ENCODE peak calls at places on chromosome X, in seven cellular contexts. C, S, X, B, R, H and J are unnamed samples.

GRCh38 chrX:154396948-154397887 is 959 bp upstream of the RPL10 start:
- DNase-seq in S (peak), B (no peak), X (peak), R (peak), C (no peak), H (peak), J (peak)

GRCh38 chrX:38986586-38986985 is 185.3 kb downstream of the MID1IP1 start:
- DNase-seq in C (no peak), X (no peak), H (no peak), B (no peak), R (no peak), S (no peak), J (no peak)

GRCh38 chrX:29024813-29025342 is 437.6 kb downstream of the IL1RAPL1 start:
- DNase-seq in R (no peak), S (no peak), H (no peak), B (no peak), X (no peak), C (no peak), J (no peak)

GRCh38 chrX:147900349-147900748 is 11.4 kb upstream of the FMR1 start:
- DNase-seq in H (no peak), B (no peak), X (no peak), S (no peak), C (no peak), R (no peak), J (no peak)

GRCh38 chrX:9122504-9123245 is 88.7 kb upstream of the FAM9B start:
- DNase-seq in C (no peak), B (no peak), X (no peak), S (no peak), H (no peak), R (no peak), J (no peak)

GRCh38 chrX:53186363-53186762 is 38.6 kb downstream of the KDM5C start:
- DNase-seq in B (no peak), X (no peak), H (no peak), S (no peak), R (no peak), C (no peak), J (no peak)

GRCh38 chrX:140710710-140711109 is 1.2 kb downstream of the LINC00632 start:
- DNase-seq in H (no peak), X (no peak), R (peak), C (no peak), S (no peak), B (no peak), J (no peak)

GRCh38 chrX:134870419-134870818 is 120.4 kb upstream of the SMIM10 start:
- DNase-seq in B (no peak), H (no peak), X (no peak), R (no peak), C (no peak), S (no peak), J (no peak)

GRCh38 chrX:65127804-65128203 is 151.6 kb upstream of the ZC4H2 start:
- DNase-seq in C (no peak), H (no peak), B (no peak), S (no peak), X (no peak), R (no peak), J (no peak)

GRCh38 chrX:13864264-13864663 is 47.4 kb upstream of the GPM6B start:
- DNase-seq in R (no peak), X (no peak), S (no peak), B (no peak), H (no peak), C (no peak), J (no peak)

GRCh38 chrX:121013897-121014455 is 28.4 kb upstream of the CT47A1 start:
- DNase-seq in S (no peak), X (no peak), H (no peak), R (no peak), B (no peak), C (no peak), J (no peak)

GRCh38 chrX:24479924-24480722 is 15.0 kb downstream of the PDK3 start:
- DNase-seq in S (peak), B (no peak), X (peak), H (no peak), C (peak), R (peak), J (peak)

GRCh38 chrX:23317799-23318724 is 16.6 kb upstream of the PTCHD1 start:
- DNase-seq in X (peak), S (no peak), C (no peak), R (peak), H (no peak), B (no peak), J (no peak)

GRCh38 chrX:10615931-10616780 is 4.2 kb downstream of the MID1 start:
- DNase-seq in R (peak), C (no peak), H (peak), X (no peak), B (peak), S (no peak), J (no peak)

GRCh38 chrX:105821471-105822081 is 763 bp upstream of the NRK start:
- DNase-seq in H (peak), B (no peak), C (no peak), X (no peak), R (no peak), S (peak), J (no peak)

GRCh38 chrX:38278682-38279081 is 48.6 kb downstream of the RPGR start:
- DNase-seq in B (no peak), X (no peak), C (no peak), R (no peak), H (no peak), S (no peak), J (no peak)

GRCh38 chrX:53883196-53883595 is 161.1 kb downstream of the PHF8 start:
- DNase-seq in B (no peak), H (no peak), R (no peak), S (no peak), C (no peak), X (no peak), J (no peak)

GRCh38 chrX:147803948-147804347 is 107.8 kb upstream of the FMR1 start:
- DNase-seq in C (no peak), R (peak), X (no peak), H (no peak), S (no peak), B (no peak), J (no peak)

GRCh38 chrX:47380268-47380667 is 9.9 kb downstream of the ZNF157 start:
- DNase-seq in C (peak), B (no peak), X (peak), S (peak), R (no peak), H (peak), J (peak)

GRCh38 chrX:51743179-51743957 is at the start of gene GSPT2:
- DNase-seq in H (peak), X (peak), C (peak), B (peak), R (peak), S (peak), J (peak)